ENCODE peak calls at places on chromosome 10, in four cellular contexts. One of them, this sample, is unnamed. For H3K9me1, the result is how much of the 10 kb centered on the place peaks cover.

GRCh38 chr10:6313107-6313895 is 110.6 kb downstream of the PFKFB3 start:
- DNase-seq in IMR-90: peak
- DNase-seq in K562: no peak
- DNase-seq in endothelial cell of umbilical vein: no peak
- DNase-seq in this sample: no peak

GRCh38 chr10:62661143-62661542 is 143.4 kb upstream of the ADO start:
- DNase-seq in endothelial cell of umbilical vein: no peak
- DNase-seq in K562: no peak
- DNase-seq in IMR-90: no peak
- DNase-seq in this sample: no peak

GRCh38 chr10:15344876-15345285 is 26.2 kb downstream of the FAM171A1 start:
- DNase-seq in IMR-90: peak
- DNase-seq in K562: no peak
- DNase-seq in endothelial cell of umbilical vein: peak
- DNase-seq in this sample: no peak

GRCh38 chr10:85607296-85607695 is 759.3 kb downstream of the GRID1 start:
- DNase-seq in endothelial cell of umbilical vein: no peak
- DNase-seq in K562: no peak
- DNase-seq in IMR-90: no peak
- DNase-seq in this sample: no peak

GRCh38 chr10:102240467-102241036 is 760 bp downstream of the PITX3 start:
- DNase-seq in IMR-90: no peak
- DNase-seq in K562: no peak
- DNase-seq in endothelial cell of umbilical vein: no peak
- DNase-seq in this sample: no peak

GRCh38 chr10:9636206-9636605 is 1381.5 kb upstream of the CELF2 start:
- DNase-seq in endothelial cell of umbilical vein: no peak
- DNase-seq in K562: no peak
- DNase-seq in IMR-90: peak
- DNase-seq in this sample: no peak

GRCh38 chr10:80154626-80154977 is 22.1 kb downstream of the PLAC9 start:
- DNase-seq in endothelial cell of umbilical vein: no peak
- DNase-seq in K562: no peak
- DNase-seq in IMR-90: no peak
- DNase-seq in this sample: no peak

GRCh38 chr10:31698169-31698890 is 230.3 kb downstream of the ARHGAP12 start:
- DNase-seq in K562: no peak
- DNase-seq in endothelial cell of umbilical vein: no peak
- DNase-seq in IMR-90: peak
- DNase-seq in this sample: no peak

GRCh38 chr10:31124852-31125251 is 93.2 kb upstream of the ZNF438 start:
- DNase-seq in endothelial cell of umbilical vein: no peak
- DNase-seq in IMR-90: no peak
- DNase-seq in K562: no peak
- DNase-seq in this sample: no peak

DNA sequence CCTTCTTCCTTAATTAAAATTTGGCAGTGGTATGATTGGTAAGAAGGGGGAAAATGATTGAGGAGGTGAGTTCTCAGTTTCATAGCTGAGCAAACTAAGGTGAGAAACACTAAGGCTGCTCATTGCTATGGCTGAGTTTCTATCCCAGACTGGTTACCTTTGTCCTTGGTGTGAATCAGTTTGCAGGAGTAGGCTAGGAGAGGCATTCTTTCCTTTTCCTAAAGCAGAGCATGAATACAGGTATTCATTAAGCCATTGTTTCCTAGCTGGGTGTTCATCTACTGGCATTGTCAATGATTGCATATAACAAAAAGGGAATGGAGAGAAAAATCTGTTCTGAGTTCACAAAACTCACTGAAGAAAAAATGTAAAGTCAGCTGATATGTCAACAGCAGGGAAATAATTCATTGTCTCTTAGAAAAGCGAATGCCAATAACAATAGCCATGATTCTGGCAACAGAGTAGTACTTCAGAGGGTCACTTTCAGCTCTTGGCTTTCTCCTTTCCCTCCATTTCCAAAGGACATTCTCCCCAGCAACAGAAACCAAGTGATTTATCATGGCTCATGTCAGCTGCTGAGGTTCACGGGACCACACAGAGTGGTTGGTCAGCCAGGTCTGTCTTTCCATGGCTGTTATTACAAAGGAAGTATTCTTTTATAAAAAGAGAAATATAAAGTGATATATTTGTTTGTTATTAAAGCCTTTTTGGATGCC is 234.0 kb downstream of the BICC1 start:
- DNase-seq in K562: no peak
- DNase-seq in IMR-90: no peak
- DNase-seq in endothelial cell of umbilical vein: no peak
- DNase-seq in this sample: no peak
- H3K9me1 ChIP-seq in K562: under half
- H3K9me1 ChIP-seq in IMR-90: under half
- H3K9me1 ChIP-seq in endothelial cell of umbilical vein: under half
- H3K9me1 ChIP-seq in this sample: under half

GRCh38 chr10:117721883-117722282 is 179.3 kb downstream of the EMX2 start:
- DNase-seq in IMR-90: no peak
- DNase-seq in K562: no peak
- DNase-seq in endothelial cell of umbilical vein: no peak
- DNase-seq in this sample: no peak

GRCh38 chr10:117720931-117721826 is 178.6 kb downstream of the EMX2 start:
- DNase-seq in endothelial cell of umbilical vein: no peak
- DNase-seq in K562: no peak
- DNase-seq in IMR-90: no peak
- DNase-seq in this sample: no peak

GRCh38 chr10:117718970-117719369 is 176.4 kb downstream of the EMX2 start:
- DNase-seq in IMR-90: no peak
- DNase-seq in K562: no peak
- DNase-seq in endothelial cell of umbilical vein: no peak
- DNase-seq in this sample: no peak

GRCh38 chr10:117716896-117717295 is 174.3 kb downstream of the EMX2 start:
- DNase-seq in endothelial cell of umbilical vein: no peak
- DNase-seq in K562: no peak
- DNase-seq in IMR-90: no peak
- DNase-seq in this sample: no peak

GRCh38 chr10:117719558-117719957 is 177.0 kb downstream of the EMX2 start:
- DNase-seq in endothelial cell of umbilical vein: no peak
- DNase-seq in K562: no peak
- DNase-seq in IMR-90: no peak
- DNase-seq in this sample: no peak
- H3K9me1 ChIP-seq in endothelial cell of umbilical vein: under half
- H3K9me1 ChIP-seq in K562: under half
- H3K9me1 ChIP-seq in IMR-90: under half
- H3K9me1 ChIP-seq in this sample: under half

GRCh38 chr10:29204119-29204518 is 84.8 kb upstream of the LYZL1 start:
- DNase-seq in endothelial cell of umbilical vein: no peak
- DNase-seq in IMR-90: no peak
- DNase-seq in K562: no peak
- DNase-seq in this sample: no peak

GRCh38 chr10:29199344-29199743 is 89.5 kb upstream of the LYZL1 start:
- DNase-seq in endothelial cell of umbilical vein: no peak
- DNase-seq in K562: no peak
- DNase-seq in IMR-90: no peak
- DNase-seq in this sample: no peak

GRCh38 chr10:29202541-29202940 is 86.3 kb upstream of the LYZL1 start:
- DNase-seq in K562: no peak
- DNase-seq in IMR-90: no peak
- DNase-seq in endothelial cell of umbilical vein: peak
- DNase-seq in this sample: no peak

GRCh38 chr10:29200280-29200679 is 88.6 kb upstream of the LYZL1 start:
- DNase-seq in IMR-90: peak
- DNase-seq in endothelial cell of umbilical vein: peak
- DNase-seq in K562: no peak
- DNase-seq in this sample: no peak

DNA sequence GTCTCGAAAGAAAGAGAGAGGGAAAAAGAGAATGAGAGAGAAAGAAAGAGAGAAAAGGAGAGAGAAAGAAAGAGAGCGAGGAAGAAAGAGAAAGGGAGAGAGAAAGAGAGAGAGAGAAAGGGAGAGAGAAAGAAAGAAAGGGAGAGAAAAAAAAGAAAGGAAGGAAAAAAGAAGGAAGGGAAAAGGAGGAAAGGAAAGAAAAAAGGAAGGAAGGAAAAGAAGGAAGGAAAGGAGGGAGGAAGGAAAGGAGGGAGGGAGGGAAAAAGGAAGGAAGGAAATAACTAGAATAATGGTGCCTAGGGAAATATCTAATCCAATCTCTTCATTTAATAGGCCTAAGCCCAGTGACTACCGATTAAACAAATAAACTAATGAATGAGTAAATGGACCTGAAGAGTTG is 85.4 kb upstream of the LYZL1 start:
- DNase-seq in endothelial cell of umbilical vein: no peak
- DNase-seq in K562: no peak
- DNase-seq in IMR-90: no peak
- DNase-seq in this sample: no peak
- H3K9me1 ChIP-seq in endothelial cell of umbilical vein: under half
- H3K9me1 ChIP-seq in K562: under half
- H3K9me1 ChIP-seq in IMR-90: under half
- H3K9me1 ChIP-seq in this sample: under half

DNA sequence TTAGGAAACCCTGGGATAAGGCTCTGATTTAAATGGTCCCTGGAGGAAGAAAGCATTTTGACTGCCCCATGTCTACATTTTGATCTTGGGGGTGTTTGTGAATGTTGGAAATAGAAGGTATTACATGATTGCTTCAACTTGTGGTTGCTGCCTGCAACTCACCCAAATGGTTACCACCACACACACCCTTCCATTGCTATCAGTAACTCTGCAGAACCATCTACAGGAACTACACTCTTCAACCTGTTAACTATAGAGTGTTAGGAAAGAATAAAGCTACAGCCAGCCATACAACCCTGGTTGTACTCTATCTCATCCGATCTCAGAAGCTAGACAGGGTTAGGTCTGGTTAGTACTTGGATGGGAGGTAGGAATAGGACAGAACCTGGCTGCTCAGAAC is 71.2 kb downstream of the APBB1IP start:
- DNase-seq in endothelial cell of umbilical vein: no peak
- DNase-seq in IMR-90: no peak
- DNase-seq in K562: no peak
- DNase-seq in this sample: no peak
- H3K9me1 ChIP-seq in endothelial cell of umbilical vein: under half
- H3K9me1 ChIP-seq in IMR-90: under half
- H3K9me1 ChIP-seq in K562: under half
- H3K9me1 ChIP-seq in this sample: under half

GRCh38 chr10:29412452-29413004 is 123.7 kb downstream of the LYZL1 start:
- DNase-seq in K562: no peak
- DNase-seq in IMR-90: peak
- DNase-seq in endothelial cell of umbilical vein: no peak
- DNase-seq in this sample: no peak

GRCh38 chr10:29407280-29407858 is 118.5 kb downstream of the LYZL1 start:
- DNase-seq in IMR-90: no peak
- DNase-seq in endothelial cell of umbilical vein: no peak
- DNase-seq in K562: no peak
- DNase-seq in this sample: no peak

GRCh38 chr10:29411666-29412335 is 122.9 kb downstream of the LYZL1 start:
- DNase-seq in endothelial cell of umbilical vein: no peak
- DNase-seq in K562: no peak
- DNase-seq in IMR-90: no peak
- DNase-seq in this sample: no peak

GRCh38 chr10:29408847-29409240 is 120.0 kb downstream of the LYZL1 start:
- DNase-seq in IMR-90: no peak
- DNase-seq in endothelial cell of umbilical vein: no peak
- DNase-seq in K562: no peak
- DNase-seq in this sample: no peak

DNA sequence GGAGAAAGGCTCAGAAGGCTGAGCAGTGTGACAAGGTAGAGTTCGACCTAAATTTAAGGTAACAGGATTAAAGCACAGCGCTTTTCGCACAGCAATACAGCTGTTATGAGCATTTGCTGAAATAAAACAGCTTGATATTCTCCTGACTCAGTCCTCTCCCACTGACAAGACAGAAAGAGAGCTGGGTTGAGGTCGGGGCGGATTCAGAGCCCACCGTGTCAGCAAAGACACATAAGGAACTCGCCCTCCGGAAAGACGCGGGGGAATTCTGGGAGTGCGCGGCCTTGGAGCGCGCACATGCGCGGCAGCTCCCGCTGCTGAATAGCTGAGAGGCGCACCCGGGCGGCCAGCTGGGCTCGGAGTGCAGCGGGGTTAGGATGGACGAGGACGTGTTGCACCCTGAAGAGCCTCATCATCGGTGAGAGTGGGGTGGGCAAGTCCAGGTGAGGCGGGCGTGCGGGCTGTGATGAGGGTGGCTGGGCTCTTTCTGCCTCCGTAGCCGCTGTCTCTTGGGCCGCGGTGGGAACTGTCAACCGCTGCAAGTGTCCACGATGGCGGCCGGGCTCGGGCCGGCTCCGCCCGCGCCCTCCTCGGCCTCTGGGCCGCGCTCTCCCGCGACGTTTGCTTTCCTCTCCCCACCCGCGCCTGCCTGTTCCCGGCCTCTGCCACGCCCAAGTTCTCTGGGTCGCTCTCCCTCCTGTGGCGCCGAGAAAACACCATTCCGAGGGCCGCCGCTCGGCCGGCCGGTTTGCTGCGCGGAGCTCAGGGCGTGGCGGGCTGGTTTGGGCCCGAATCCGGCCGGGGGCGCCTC is 120.6 kb downstream of the LYZL1 start:
- DNase-seq in endothelial cell of umbilical vein: peak
- DNase-seq in K562: peak
- DNase-seq in IMR-90: peak
- DNase-seq in this sample: no peak
- H3K9me1 ChIP-seq in endothelial cell of umbilical vein: under half
- H3K9me1 ChIP-seq in K562: under half
- H3K9me1 ChIP-seq in IMR-90: under half
- H3K9me1 ChIP-seq in this sample: under half

GRCh38 chr10:108453166-108453565 is 1288.7 kb upstream of the SORCS1 start:
- DNase-seq in IMR-90: no peak
- DNase-seq in K562: no peak
- DNase-seq in endothelial cell of umbilical vein: no peak
- DNase-seq in this sample: no peak
- H3K9me1 ChIP-seq in IMR-90: under half
- H3K9me1 ChIP-seq in K562: under half
- H3K9me1 ChIP-seq in endothelial cell of umbilical vein: under half
- H3K9me1 ChIP-seq in this sample: under half